ENCODE peak calls at places on chromosomes 1 and 21, in seven cellular contexts. K is endothelial cell, S is glutamatergic neuron, U is GM10248, X is WTC11, Y is mesothelial cell of epicardium, N is foreskin fibroblast. T is an unnamed sample.

GRCh38 chr1:223741861-223742260 is 29.5 kb downstream of the CAPN2 start:
- DNase-seq in U (no peak), N (no peak), S (no peak), Y (no peak), X (no peak), K (no peak), T (no peak)

GRCh38 chr1:27994060-27994459 is 34.3 kb downstream of the XKR8 start:
- DNase-seq in N (no peak), K (no peak), S (no peak), Y (no peak), U (no peak), X (no peak), T (no peak)

GRCh38 chr21:46388206-46388880 is 64.4 kb downstream of the PCNT start:
- DNase-seq in S (no peak), K (no peak), N (no peak), X (no peak), Y (no peak), U (no peak), T (no peak)

GRCh38 chr1:151444791-151445177 is 14.5 kb downstream of the POGZ start:
- DNase-seq in N (no peak), X (no peak), K (no peak), S (no peak), U (no peak), Y (no peak), T (no peak)

GRCh38 chr1:109357673-109358072 is 40.0 kb downstream of the SORT1 start:
- DNase-seq in N (no peak), X (no peak), K (no peak), U (no peak), S (no peak), Y (no peak), T (no peak)

GRCh38 chr1:245673920-245674414 is 519.2 kb downstream of the KIF26B start:
- DNase-seq in K (no peak), U (no peak), S (no peak), N (peak; percentile 38), Y (peak; percentile 19), X (no peak), T (no peak)

GRCh38 chr1:107000907-107001306 is 55.6 kb upstream of the PRMT6 start:
- DNase-seq in N (no peak), Y (no peak), X (no peak), K (no peak), U (no peak), S (no peak), T (no peak)

GRCh38 chr1:119188926-119189325 is 48.5 kb upstream of the WARS2 start:
- DNase-seq in X (no peak), Y (no peak), N (no peak), U (no peak), S (no peak), K (no peak), T (no peak)

GRCh38 chr1:3067301-3067670 is 1.7 kb upstream of the PRDM16 start:
- DNase-seq in Y (peak; percentile 37), X (peak; percentile 27), S (peak; percentile 10), N (no peak), K (no peak), U (no peak), T (no peak)

GRCh38 chr1:49995734-49996133 is 28.0 kb downstream of the AGBL4 start:
- DNase-seq in X (peak; percentile 45), N (no peak), Y (no peak), U (no peak), S (no peak), K (no peak), T (no peak)

GRCh38 chr21:15224346-15225086 is 159.7 kb upstream of the NRIP1 start:
- DNase-seq in K (no peak), Y (no peak), S (no peak), N (peak; percentile 10), X (no peak), U (no peak), T (no peak)

GRCh38 chr1:229192851-229193250 is 78.1 kb upstream of the RAB4A start:
- DNase-seq in N (no peak), K (no peak), X (no peak), S (no peak), Y (no peak), U (no peak), T (no peak)

GRCh38 chr1:78721136-78721535 is 71.5 kb downstream of the IFI44 start:
- DNase-seq in S (no peak), X (no peak), Y (no peak), U (no peak), K (no peak), N (no peak), T (no peak)

GRCh38 chr1:97050501-97050900 is 328.9 kb downstream of the PTBP2 start:
- DNase-seq in Y (no peak), K (peak; percentile 7), X (no peak), U (no peak), S (no peak), N (peak; percentile 35), T (no peak)

GRCh38 chr1:189708674-189709073 is 769.0 kb downstream of the BRINP3 start:
- DNase-seq in S (no peak), U (no peak), K (peak; percentile 22), N (no peak), X (peak; percentile 23), Y (no peak), T (no peak)
- TF ChIP-seq CTCF in S (no peak), U (no peak), K (no peak), N (no peak), X (no peak), Y (no peak), T (peak; percentile 31)

GRCh38 chr1:230936475-230936874 is 42.2 kb downstream of the TTC13 start:
- DNase-seq in X (no peak), U (no peak), K (no peak), Y (no peak), S (no peak), N (no peak), T (no peak)
- TF ChIP-seq CTCF in X (no peak), U (no peak), K (no peak), Y (no peak), S (no peak), N (no peak), T (no peak)

DNA sequence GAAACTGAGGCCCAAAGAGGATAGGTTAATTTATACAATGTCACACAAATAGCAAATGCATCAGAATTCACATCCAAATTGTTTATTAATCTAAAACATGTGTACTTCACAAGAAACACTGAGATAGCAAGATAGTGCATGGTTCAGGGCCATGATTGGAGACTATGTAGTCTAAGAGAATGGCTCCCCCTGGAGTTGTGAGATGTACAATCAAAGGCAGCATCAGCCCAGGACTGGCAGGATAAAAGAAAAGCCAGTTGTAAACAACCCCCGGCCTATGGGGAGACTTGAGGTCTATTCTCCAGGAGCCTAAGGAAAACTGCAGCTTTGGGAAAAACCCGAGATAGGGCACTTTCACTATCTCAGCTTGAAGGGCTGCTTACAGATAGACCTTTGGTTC is 511.0 kb downstream of the OMA1 start:
- DNase-seq in U (no peak), N (no peak), Y (no peak), K (peak; percentile 14), X (peak; percentile 30), S (no peak), T (no peak)
- TF ChIP-seq CTCF in U (no peak), N (peak; percentile 22), Y (no peak), K (no peak), X (no peak), S (peak; percentile 22), T (peak; percentile 32)

DNA sequence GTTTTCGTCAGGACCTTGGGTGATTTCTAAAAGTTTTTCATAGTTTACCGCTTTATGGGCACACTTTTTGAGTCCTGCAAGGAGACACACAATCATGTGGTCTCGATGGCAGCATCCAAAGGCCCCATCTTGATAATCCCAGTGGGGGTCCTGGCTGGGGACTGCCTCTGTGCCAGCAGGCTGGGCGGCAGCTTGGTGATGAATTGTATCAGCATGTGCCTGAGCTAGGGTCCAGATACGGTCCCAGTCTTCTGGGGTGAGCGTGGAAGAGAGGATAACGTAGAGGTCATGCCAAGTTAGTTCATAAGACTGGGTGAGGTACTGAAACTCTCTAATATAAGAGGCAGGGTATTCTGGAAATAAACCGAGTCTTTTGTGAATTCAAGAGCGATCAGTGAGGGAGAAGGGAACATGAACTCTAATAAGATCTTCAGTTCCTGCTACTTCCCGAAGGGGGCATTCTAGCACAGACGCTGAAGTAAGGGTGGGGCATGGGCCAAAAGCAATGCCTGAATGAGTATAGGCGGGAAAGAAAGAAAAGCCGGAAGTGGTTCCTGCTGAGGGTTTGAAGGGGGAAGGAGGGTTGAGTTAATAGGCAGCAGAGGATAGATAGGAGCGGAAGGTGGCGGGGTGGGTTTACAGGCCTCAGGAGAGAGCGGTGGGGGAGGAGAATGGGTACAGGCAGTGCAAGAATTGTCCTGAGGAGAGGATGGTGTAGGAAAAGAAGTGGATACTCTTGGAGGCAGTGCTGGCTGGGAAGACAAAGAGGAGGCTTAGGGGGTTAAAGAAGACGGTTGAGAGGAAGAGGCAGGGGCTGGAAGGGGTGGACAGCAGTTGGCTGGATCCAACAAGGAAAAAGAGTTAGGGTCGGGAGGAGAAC is 1.6 kb downstream of the ERVH48-1 start:
- DNase-seq in K (peak; percentile 72), S (peak; percentile 68), Y (peak; percentile 79), U (peak; percentile 86), X (peak; percentile 84), N (peak; percentile 75), T (peak; percentile 57)
- TF ChIP-seq CTCF in K (peak; percentile 63), S (peak; percentile 63), Y (peak; percentile 74), U (peak; percentile 63), X (peak; percentile 50), N (peak; percentile 77), T (peak; percentile 76)

GRCh38 chr21:43211085-43212071 is 42.6 kb downstream of the CRYAA start:
- DNase-seq in N (no peak), S (peak; percentile 56), Y (peak; percentile 37), X (peak; percentile 67), K (no peak), U (no peak), T (peak; percentile 28)
- TF ChIP-seq CTCF in N (no peak), S (no peak), Y (no peak), X (peak; percentile 37), K (no peak), U (no peak), T (peak; percentile 48)

DNA sequence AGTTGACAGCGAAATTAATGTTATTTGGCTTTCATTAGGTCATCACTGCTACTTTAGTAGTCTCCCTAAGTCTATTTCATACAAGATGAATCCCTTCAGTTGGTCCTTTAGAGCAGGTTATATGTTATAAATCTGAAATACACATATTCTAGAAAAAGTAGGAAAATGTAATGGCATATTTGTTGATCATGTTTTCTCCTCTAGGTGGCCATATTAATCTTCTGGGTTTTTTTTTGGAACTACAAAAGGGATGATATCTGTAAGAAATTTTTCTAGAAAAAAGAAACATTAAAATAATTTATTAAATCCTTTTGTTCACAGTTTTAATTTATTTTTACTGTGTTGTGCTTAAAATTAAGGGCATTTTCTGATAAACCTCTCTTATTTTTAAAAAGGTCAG is 87.9 kb downstream of the SYT14 start:
- DNase-seq in Y (no peak), U (no peak), K (no peak), X (no peak), N (no peak), S (no peak), T (no peak)
- TF ChIP-seq CTCF in Y (peak; percentile 29), U (no peak), K (no peak), X (no peak), N (peak; percentile 11), S (no peak), T (peak; percentile 26)

T was measured in neural crest cell.